ENCODE peak calls at places on chromosomes 5 and 9, in five cellular contexts. One of them, this sample, is unnamed.
A peak's percentile ranks its signal among the peaks of the same experiment; 100 is the strongest.

GRCh38 chr9:130200038-130200979 is 28.1 kb downstream of the NCS1 start:
- DNase-seq in HCT116: no peak
- DNase-seq in SK-N-SH: no peak
- DNase-seq in PC-3: no peak
- DNase-seq in neural progenitor cell: no peak
- DNase-seq in this sample: peak; percentile 23

GRCh38 chr9:133715866-133716563 is 22.1 kb downstream of the SARDH start:
- DNase-seq in SK-N-SH: peak; percentile 85
- DNase-seq in PC-3: no peak
- DNase-seq in HCT116: no peak
- DNase-seq in neural progenitor cell: peak; percentile 59
- DNase-seq in this sample: no peak

GRCh38 chr9:93187047-93187446 is 3.1 kb downstream of the WNK2 start:
- DNase-seq in neural progenitor cell: no peak
- DNase-seq in PC-3: no peak
- DNase-seq in HCT116: no peak
- DNase-seq in SK-N-SH: peak; percentile 47
- DNase-seq in this sample: no peak

GRCh38 chr9:89122944-89123343 is 55.7 kb downstream of the SHC3 start:
- DNase-seq in HCT116: no peak
- DNase-seq in SK-N-SH: no peak
- DNase-seq in neural progenitor cell: no peak
- DNase-seq in PC-3: no peak
- DNase-seq in this sample: peak; percentile 54

GRCh38 chr9:87336914-87337333 is 160.7 kb upstream of the DAPK1 start:
- DNase-seq in neural progenitor cell: peak; percentile 89
- DNase-seq in HCT116: peak; percentile 54
- DNase-seq in SK-N-SH: peak; percentile 60
- DNase-seq in PC-3: peak; percentile 44
- DNase-seq in this sample: peak; percentile 92

GRCh38 chr5:123093279-123094226 is 4.5 kb downstream of the PRDM6 start:
- DNase-seq in neural progenitor cell: peak; percentile 72
- DNase-seq in PC-3: no peak
- DNase-seq in SK-N-SH: peak; percentile 58
- DNase-seq in HCT116: no peak
- DNase-seq in this sample: no peak

GRCh38 chr9:106583751-106584150 is 279.2 kb upstream of the ZNF462 start:
- DNase-seq in PC-3: peak; percentile 63
- DNase-seq in SK-N-SH: no peak
- DNase-seq in HCT116: no peak
- DNase-seq in neural progenitor cell: no peak
- DNase-seq in this sample: no peak

GRCh38 chr5:74630387-74631087 is 10.0 kb downstream of the ENC1 start:
- DNase-seq in neural progenitor cell: no peak
- DNase-seq in PC-3: peak; percentile 94
- DNase-seq in SK-N-SH: no peak
- DNase-seq in HCT116: no peak
- DNase-seq in this sample: peak; percentile 92

GRCh38 chr5:472076-472655 is 29.2 kb downstream of the EXOC3 start:
- DNase-seq in HCT116: no peak
- DNase-seq in SK-N-SH: peak; percentile 71
- DNase-seq in neural progenitor cell: no peak
- DNase-seq in PC-3: no peak
- DNase-seq in this sample: peak; percentile 71

GRCh38 chr5:72436796-72437471 is 70.3 kb downstream of the ZNF366 start:
- DNase-seq in SK-N-SH: no peak
- DNase-seq in HCT116: no peak
- DNase-seq in neural progenitor cell: no peak
- DNase-seq in PC-3: peak; percentile 40
- DNase-seq in this sample: no peak

GRCh38 chr5:72328172-72328571 is 8.0 kb downstream of the PTCD2 start:
- DNase-seq in SK-N-SH: peak; percentile 12
- DNase-seq in neural progenitor cell: no peak
- DNase-seq in HCT116: no peak
- DNase-seq in PC-3: peak; percentile 51
- DNase-seq in this sample: peak; percentile 68

GRCh38 chr9:130931508-130932150 is 7.4 kb downstream of the FIBCD1 start:
- DNase-seq in PC-3: no peak
- DNase-seq in HCT116: no peak
- DNase-seq in neural progenitor cell: no peak
- DNase-seq in SK-N-SH: no peak
- DNase-seq in this sample: peak; percentile 42

GRCh38 chr5:146173597-146173996 is 8.9 kb downstream of the LARS1 start:
- DNase-seq in HCT116: no peak
- DNase-seq in PC-3: no peak
- DNase-seq in neural progenitor cell: no peak
- DNase-seq in SK-N-SH: no peak
- DNase-seq in this sample: no peak

GRCh38 chr9:137354153-137354844 is 52.2 kb upstream of the NRARP start:
- DNase-seq in HCT116: no peak
- DNase-seq in neural progenitor cell: no peak
- DNase-seq in SK-N-SH: no peak
- DNase-seq in PC-3: no peak
- DNase-seq in this sample: no peak

GRCh38 chr9:65435464-65435863 is 150.5 kb upstream of the FOXD4L5 start:
- DNase-seq in neural progenitor cell: no peak
- DNase-seq in PC-3: no peak
- DNase-seq in SK-N-SH: no peak
- DNase-seq in HCT116: no peak
- DNase-seq in this sample: no peak
- H3K9me3 ChIP-seq in neural progenitor cell: peaks cover 5% of the 10 kb centered on the region
- H3K9me3 ChIP-seq in PC-3: no peaks in the 10 kb centered on the region
- H3K9me3 ChIP-seq in SK-N-SH: no peaks in the 10 kb centered on the region
- H3K9me3 ChIP-seq in HCT116: no peaks in the 10 kb centered on the region
- H3K9me3 ChIP-seq in this sample: no peaks in the 10 kb centered on the region

GRCh38 chr5:43573058-43573457 is 16.2 kb upstream of the PAIP1 start:
- DNase-seq in SK-N-SH: no peak
- DNase-seq in HCT116: no peak
- DNase-seq in PC-3: no peak
- DNase-seq in neural progenitor cell: no peak
- DNase-seq in this sample: peak; percentile 49

GRCh38 chr5:43570487-43571158 is 13.7 kb upstream of the PAIP1 start:
- DNase-seq in SK-N-SH: no peak
- DNase-seq in HCT116: no peak
- DNase-seq in PC-3: no peak
- DNase-seq in neural progenitor cell: no peak
- DNase-seq in this sample: no peak

GRCh38 chr5:43572357-43572756 is 15.5 kb upstream of the PAIP1 start:
- DNase-seq in HCT116: no peak
- DNase-seq in SK-N-SH: no peak
- DNase-seq in neural progenitor cell: no peak
- DNase-seq in PC-3: no peak
- DNase-seq in this sample: peak; percentile 26

GRCh38 chr5:43569236-43569635 is 12.4 kb upstream of the PAIP1 start:
- DNase-seq in SK-N-SH: no peak
- DNase-seq in neural progenitor cell: no peak
- DNase-seq in HCT116: no peak
- DNase-seq in PC-3: no peak
- DNase-seq in this sample: no peak

DNA sequence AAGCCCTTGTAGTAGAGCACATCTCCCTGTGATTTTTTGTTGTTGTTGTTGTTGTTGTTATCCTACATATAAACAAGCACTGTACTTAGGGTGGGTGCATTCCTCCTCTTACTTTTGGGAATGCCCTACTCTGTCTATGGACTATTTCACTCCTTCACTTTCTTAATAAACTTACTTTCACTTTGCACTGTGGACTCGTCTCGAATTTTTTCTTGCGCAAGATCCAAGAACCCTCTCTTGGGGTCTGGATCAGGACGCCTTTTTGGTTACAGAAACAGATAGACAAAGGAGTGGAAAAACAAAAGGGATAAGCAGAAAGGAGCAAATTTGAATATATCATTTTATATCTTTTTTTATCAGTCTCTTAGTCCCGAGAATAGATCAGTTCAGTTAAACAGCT is 14.4 kb upstream of the PAIP1 start:
- DNase-seq in SK-N-SH: no peak
- DNase-seq in HCT116: no peak
- DNase-seq in PC-3: no peak
- DNase-seq in neural progenitor cell: no peak
- DNase-seq in this sample: peak; percentile 42
- H3K9ac ChIP-seq in SK-N-SH: no peak overlapping the region
- H3K9ac ChIP-seq in HCT116: no peak overlapping the region
- H3K9ac ChIP-seq in PC-3: no peak overlapping the region
- H3K9ac ChIP-seq in neural progenitor cell: no peak overlapping the region
- H3K9ac ChIP-seq in this sample: peak overlapping the region; percentile 64

GRCh38 chr5:159409801-159410200 is 79.5 kb upstream of the IL12B start:
- DNase-seq in neural progenitor cell: no peak
- DNase-seq in PC-3: no peak
- DNase-seq in HCT116: no peak
- DNase-seq in SK-N-SH: no peak
- DNase-seq in this sample: no peak
- TF ChIP-seq EZH2phosphoT487 in neural progenitor cell: no peak
- TF ChIP-seq EZH2phosphoT487 in PC-3: no peak
- TF ChIP-seq EZH2phosphoT487 in HCT116: no peak
- TF ChIP-seq EZH2phosphoT487 in SK-N-SH: no peak
- TF ChIP-seq EZH2phosphoT487 in this sample: no peak

GRCh38 chr5:138631204-138631928 is 56.2 kb upstream of the HSPA9 start:
- DNase-seq in SK-N-SH: no peak
- DNase-seq in neural progenitor cell: no peak
- DNase-seq in HCT116: no peak
- DNase-seq in PC-3: no peak
- DNase-seq in this sample: no peak

GRCh38 chr5:138635268-138635667 is 60.1 kb upstream of the HSPA9 start:
- DNase-seq in PC-3: no peak
- DNase-seq in neural progenitor cell: no peak
- DNase-seq in SK-N-SH: no peak
- DNase-seq in HCT116: no peak
- DNase-seq in this sample: peak; percentile 36

GRCh38 chr5:138626333-138626944 is 51.2 kb upstream of the HSPA9 start:
- DNase-seq in neural progenitor cell: no peak
- DNase-seq in PC-3: no peak
- DNase-seq in HCT116: no peak
- DNase-seq in SK-N-SH: no peak
- DNase-seq in this sample: peak; percentile 70

GRCh38 chr5:138632900-138633489 is 57.8 kb upstream of the HSPA9 start:
- DNase-seq in HCT116: peak; percentile 94
- DNase-seq in PC-3: peak; percentile 34
- DNase-seq in SK-N-SH: peak; percentile 69
- DNase-seq in neural progenitor cell: peak; percentile 90
- DNase-seq in this sample: peak; percentile 90

GRCh38 chr5:138629383-138629782 is 54.2 kb upstream of the HSPA9 start:
- DNase-seq in HCT116: no peak
- DNase-seq in PC-3: no peak
- DNase-seq in neural progenitor cell: no peak
- DNase-seq in SK-N-SH: no peak
- DNase-seq in this sample: no peak
- H3K9me3 ChIP-seq in HCT116: no peaks in the 10 kb centered on the region
- H3K9me3 ChIP-seq in PC-3: no peaks in the 10 kb centered on the region
- H3K9me3 ChIP-seq in neural progenitor cell: no peaks in the 10 kb centered on the region
- H3K9me3 ChIP-seq in SK-N-SH: no peaks in the 10 kb centered on the region
- H3K9me3 ChIP-seq in this sample: no peaks in the 10 kb centered on the region

GRCh38 chr9:33159760-33160127 is 7.4 kb downstream of the B4GALT1 start:
- DNase-seq in neural progenitor cell: no peak
- DNase-seq in PC-3: peak; percentile 50
- DNase-seq in SK-N-SH: peak; percentile 43
- DNase-seq in HCT116: no peak
- DNase-seq in this sample: peak; percentile 88
- H3K9ac ChIP-seq in neural progenitor cell: no peak overlapping the region
- H3K9ac ChIP-seq in PC-3: peak overlapping the region; percentile 54
- H3K9ac ChIP-seq in SK-N-SH: peak overlapping the region; percentile 50
- H3K9ac ChIP-seq in HCT116: peak overlapping the region; percentile 63
- H3K9ac ChIP-seq in this sample: peak overlapping the region; percentile 99

GRCh38 chr9:32401471-32401870 is 17.0 kb downstream of the ACO1 start:
- DNase-seq in HCT116: no peak
- DNase-seq in neural progenitor cell: no peak
- DNase-seq in PC-3: no peak
- DNase-seq in SK-N-SH: no peak
- DNase-seq in this sample: no peak

GRCh38 chr9:32398207-32398606 is 13.8 kb downstream of the ACO1 start:
- DNase-seq in HCT116: no peak
- DNase-seq in neural progenitor cell: no peak
- DNase-seq in SK-N-SH: no peak
- DNase-seq in PC-3: no peak
- DNase-seq in this sample: peak; percentile 75

GRCh38 chr9:32394381-32395049 is 10.1 kb downstream of the ACO1 start:
- DNase-seq in SK-N-SH: no peak
- DNase-seq in HCT116: no peak
- DNase-seq in neural progenitor cell: no peak
- DNase-seq in PC-3: peak; percentile 74
- DNase-seq in this sample: no peak

GRCh38 chr9:32399110-32399815 is 14.8 kb downstream of the ACO1 start:
- DNase-seq in HCT116: no peak
- DNase-seq in neural progenitor cell: no peak
- DNase-seq in SK-N-SH: no peak
- DNase-seq in PC-3: no peak
- DNase-seq in this sample: no peak

GRCh38 chr9:32395483-32396216 is 11.2 kb downstream of the ACO1 start:
- DNase-seq in PC-3: peak; percentile 56
- DNase-seq in SK-N-SH: peak; percentile 20
- DNase-seq in HCT116: no peak
- DNase-seq in neural progenitor cell: no peak
- DNase-seq in this sample: peak; percentile 97
- TF ChIP-seq EZH2phosphoT487 in PC-3: no peak
- TF ChIP-seq EZH2phosphoT487 in SK-N-SH: no peak
- TF ChIP-seq EZH2phosphoT487 in HCT116: no peak
- TF ChIP-seq EZH2phosphoT487 in neural progenitor cell: no peak
- TF ChIP-seq EZH2phosphoT487 in this sample: no peak

GRCh38 chr5:2260211-2260985 is 377.7 kb upstream of the IRX4 start:
- DNase-seq in neural progenitor cell: no peak
- DNase-seq in SK-N-SH: no peak
- DNase-seq in PC-3: no peak
- DNase-seq in HCT116: no peak
- DNase-seq in this sample: no peak

GRCh38 chr5:2259494-2260107 is 376.9 kb upstream of the IRX4 start:
- DNase-seq in PC-3: no peak
- DNase-seq in SK-N-SH: no peak
- DNase-seq in neural progenitor cell: no peak
- DNase-seq in HCT116: no peak
- DNase-seq in this sample: no peak

GRCh38 chr5:2257326-2258244 is 374.9 kb upstream of the IRX4 start:
- DNase-seq in HCT116: no peak
- DNase-seq in PC-3: no peak
- DNase-seq in SK-N-SH: no peak
- DNase-seq in neural progenitor cell: no peak
- DNase-seq in this sample: no peak

GRCh38 chr5:2256646-2257288 is 374.0 kb upstream of the IRX4 start:
- DNase-seq in SK-N-SH: no peak
- DNase-seq in HCT116: no peak
- DNase-seq in neural progenitor cell: no peak
- DNase-seq in PC-3: no peak
- DNase-seq in this sample: no peak

DNA sequence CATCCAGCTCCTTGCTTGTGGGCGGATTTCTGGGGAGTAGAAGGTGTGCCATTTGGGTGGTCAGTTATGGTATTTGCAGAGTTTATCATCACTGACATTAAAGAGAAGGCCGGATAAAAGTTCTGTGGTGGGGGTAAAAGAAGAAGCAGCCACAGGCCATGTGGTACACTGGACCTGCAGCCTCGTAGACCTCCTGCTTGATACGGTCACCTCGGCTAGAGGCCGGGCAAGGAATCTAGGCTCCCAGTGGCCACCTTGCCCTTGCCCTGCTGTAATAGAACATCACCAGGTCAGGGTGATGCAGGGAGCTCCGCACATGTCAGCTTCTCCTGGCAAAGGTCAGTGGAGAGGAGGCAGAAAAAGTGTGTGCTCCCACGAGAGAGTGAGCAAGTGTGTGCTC is 376.1 kb upstream of the IRX4 start:
- DNase-seq in PC-3: no peak
- DNase-seq in HCT116: no peak
- DNase-seq in neural progenitor cell: no peak
- DNase-seq in SK-N-SH: no peak
- DNase-seq in this sample: no peak
- H3K9me3 ChIP-seq in PC-3: no peaks in the 10 kb centered on the region
- H3K9me3 ChIP-seq in HCT116: no peaks in the 10 kb centered on the region
- H3K9me3 ChIP-seq in neural progenitor cell: no peaks in the 10 kb centered on the region
- H3K9me3 ChIP-seq in SK-N-SH: no peaks in the 10 kb centered on the region
- H3K9me3 ChIP-seq in this sample: no peaks in the 10 kb centered on the region